ENCODE peak calls at places on chromosomes 2 and 18, in eight cellular contexts. T is HCT116, M is chondrocyte, U is gastrocnemius medialis, Z is endothelial cell, J is dermis blood vessel endothelial cell, Q is RWPE1, I is NCI-H2081. H is an unnamed sample.

GRCh38 chr2:6909431-6910385 is 7.5 kb upstream of the RNF144A start:
- DNase-seq in Q (no peak), Z (no peak), J (no peak), M (no peak), U (no peak), T (no peak), I (no peak), H (no peak)

GRCh38 chr2:174495365-174496012 is 8.7 kb upstream of the GPR155 start:
- DNase-seq in U (no peak), Q (no peak), Z (no peak), I (no peak), J (no peak), M (no peak), T (no peak), H (no peak)

GRCh38 chr2:234792566-234792965 is 159.3 kb upstream of the SH3BP4 start:
- DNase-seq in T (no peak), J (no peak), Q (no peak), Z (no peak), M (no peak), U (no peak), I (peak; percentile 21), H (no peak)

GRCh38 chr2:122875091-122875651 is 1119.7 kb downstream of the TSN start:
- DNase-seq in Z (no peak), Q (no peak), M (no peak), J (no peak), I (no peak), U (no peak), T (no peak), H (no peak)

GRCh38 chr2:230152334-230152733 is 67.5 kb downstream of the SP110 start:
- DNase-seq in J (no peak), I (no peak), Z (no peak), M (no peak), Q (no peak), T (no peak), U (no peak), H (no peak)

GRCh38 chr2:223600056-223600455 is 2.1 kb downstream of the SCG2 start:
- DNase-seq in Q (no peak), T (no peak), Z (no peak), U (no peak), I (no peak), M (no peak), J (no peak), H (no peak)

GRCh38 chr2:138180691-138181386 is 216.6 kb downstream of the HNMT start:
- DNase-seq in Z (no peak), T (no peak), I (no peak), U (no peak), Q (no peak), M (no peak), J (peak; percentile 4), H (no peak)

GRCh38 chr2:27408601-27409320 is 630 bp downstream of the PPM1G start:
- DNase-seq in M (no peak), Q (peak; percentile 35), J (peak; percentile 42), I (peak; percentile 23), Z (peak; percentile 33), T (no peak), U (no peak), H (peak; percentile 21)

GRCh38 chr2:103960126-103960508 is 893.8 kb upstream of the POU3F3 start:
- DNase-seq in Z (no peak), Q (no peak), J (no peak), T (no peak), I (no peak), U (no peak), M (no peak), H (no peak)

GRCh38 chr2:44358498-44358897 is 2.8 kb downstream of the PREPL start:
- DNase-seq in M (no peak), Z (no peak), U (peak; percentile 48), J (peak; percentile 89), Q (peak; percentile 7), I (peak; percentile 24), T (no peak), H (peak; percentile 86)

GRCh38 chr2:110773470-110773921 is 41.1 kb downstream of the ACOXL start:
- DNase-seq in J (no peak), T (no peak), Q (no peak), M (no peak), Z (no peak), I (no peak), U (peak; percentile 93), H (peak; percentile 85)

GRCh38 chr2:239959059-239959971 is 65.8 kb downstream of the NDUFA10 start:
- DNase-seq in U (no peak), Z (no peak), M (no peak), I (no peak), Q (no peak), J (no peak), T (no peak), H (no peak)

GRCh38 chr2:235406420-235406819 is 87.4 kb upstream of the AGAP1 start:
- DNase-seq in U (no peak), J (peak; percentile 6), I (no peak), Q (no peak), Z (no peak), M (no peak), T (no peak), H (no peak)

GRCh38 chr2:37585295-37585908 is 86.0 kb downstream of the CDC42EP3 start:
- DNase-seq in I (no peak), Z (no peak), T (no peak), Q (no peak), J (peak; percentile 68), M (no peak), U (no peak), H (no peak)

GRCh38 chr2:33153008-33153407 is 206.3 kb downstream of the LTBP1 start:
- DNase-seq in I (no peak), Q (peak; percentile 19), Z (no peak), U (no peak), T (no peak), J (no peak), M (no peak), H (no peak)

GRCh38 chr2:99472327-99472960 is 17.4 kb downstream of the REV1 start:
- DNase-seq in J (no peak), I (no peak), Z (no peak), U (no peak), T (no peak), M (no peak), Q (no peak), H (no peak)

GRCh38 chr2:68284896-68285295 is 32.6 kb upstream of the PPP3R1 start:
- DNase-seq in T (no peak), I (no peak), Q (peak; percentile 25), J (no peak), U (peak; percentile 10), Z (no peak), M (no peak), H (peak; percentile 60)

GRCh38 chr2:58377181-58377580 is 136.1 kb upstream of the FANCL start:
- DNase-seq in Z (no peak), U (no peak), Q (no peak), I (no peak), M (no peak), T (no peak), J (no peak), H (no peak)

GRCh38 chr2:237885931-237886701 is 26.7 kb downstream of the RAMP1 start:
- DNase-seq in Q (no peak), M (peak; percentile 91), T (no peak), I (no peak), U (peak; percentile 33), J (no peak), Z (no peak), H (no peak)

GRCh38 chr2:208326016-208326415 is 60.0 kb downstream of the PIKFYVE start:
- DNase-seq in M (no peak), Z (no peak), J (no peak), U (no peak), T (no peak), Q (no peak), I (no peak), H (no peak)

GRCh38 chr2:102027036-102027702 is 35.4 kb downstream of the IL1R2 start:
- DNase-seq in T (no peak), I (no peak), Q (no peak), Z (no peak), J (peak; percentile 9), M (no peak), U (peak; percentile 30), H (no peak)

GRCh38 chr2:199624958-199625357 is 167.2 kb upstream of the SATB2 start:
- DNase-seq in Z (no peak), I (no peak), U (no peak), J (no peak), M (no peak), Q (no peak), T (no peak), H (no peak)

GRCh38 chr2:106960633-106961205 is 74.8 kb upstream of the ST6GAL2 start:
- DNase-seq in J (no peak), Z (no peak), U (no peak), Q (no peak), M (no peak), T (no peak), I (no peak), H (no peak)

GRCh38 chr18:63844254-63844653 is 43.3 kb upstream of the SERPINB2 start:
- DNase-seq in M (no peak), I (no peak), Q (peak; percentile 26), T (peak; percentile 31), U (no peak), J (peak; percentile 47), Z (no peak), H (no peak)

GRCh38 chr2:70371753-70372152 is 69.9 kb upstream of the FAM136A start:
- DNase-seq in I (no peak), T (no peak), J (peak; percentile 88), Z (no peak), Q (peak; percentile 86), M (no peak), U (no peak), H (no peak)

GRCh38 chr2:143686585-143687164 is 557.5 kb downstream of the ARHGAP15 start:
- DNase-seq in J (peak; percentile 70), U (no peak), M (no peak), T (peak; percentile 28), I (peak; percentile 5), Q (peak; percentile 29), Z (peak; percentile 19), H (no peak)

GRCh38 chr18:35609236-35609635 is 27.7 kb downstream of the GALNT1 start:
- DNase-seq in Z (no peak), U (no peak), Q (no peak), M (no peak), I (no peak), T (no peak), J (no peak), H (no peak)

GRCh38 chr2:98278074-98278473 is 68.2 kb upstream of the CNGA3 start:
- DNase-seq in J (no peak), Q (no peak), M (no peak), U (no peak), T (no peak), I (no peak), Z (no peak), H (no peak)

GRCh38 chr2:178125125-178125524 is 12.9 kb downstream of the RBM45 start:
- DNase-seq in T (no peak), Q (no peak), I (no peak), J (no peak), Z (no peak), M (no peak), U (no peak), H (no peak)

GRCh38 chr18:48535956-48536355 is 2.9 kb upstream of the CTIF start:
- DNase-seq in I (no peak), J (no peak), U (no peak), M (no peak), Z (no peak), Q (no peak), T (no peak), H (peak; percentile 63)

GRCh38 chr2:46802665-46803550 is 112.7 kb downstream of the MCFD2 start:
- DNase-seq in M (no peak), T (no peak), Z (no peak), I (no peak), Q (no peak), U (no peak), J (no peak), H (no peak)

GRCh38 chr18:28439870-28440269 is 262.9 kb upstream of the CDH2 start:
- DNase-seq in T (no peak), M (no peak), Z (no peak), U (no peak), Q (no peak), J (no peak), I (no peak), H (no peak)

GRCh38 chr2:105438104-105438929 is 39.5 kb upstream of the FHL2 start:
- DNase-seq in T (no peak), Q (no peak), U (peak; percentile 50), M (no peak), I (no peak), J (no peak), Z (no peak), H (no peak)